ENCODE peak calls at places on chromosomes 4 and X, in eight cellular contexts. H is mucosa of descending colon, Z is fibroblast of pulmonary artery, O is left lung, X is astrocyte of the spinal cord, J is HCT116, Y is HepG2, A is fibroblast of mammary gland. Q is an unnamed sample.
A peak's percentile ranks its signal among the peaks of the same experiment; 100 is the strongest.

GRCh38 chr4:101790521-101791188 is at the start of gene BANK1:
- DNase-seq in A (no peak), Z (peak; percentile 31), H (peak; percentile 63), Y (peak; percentile 1), O (peak; percentile 92), X (peak; percentile 27), J (peak; percentile 57), Q (no peak)

GRCh38 chrX:130594453-130594916 is 192.7 kb downstream of the RBMX2 start:
- DNase-seq in H (no peak), A (no peak), J (no peak), Y (no peak), O (no peak), Z (no peak), X (no peak), Q (no peak)

GRCh38 chr4:7514789-7515188 is 80.1 kb upstream of the PSAPL1 start:
- DNase-seq in H (no peak), J (no peak), Y (peak; percentile 21), X (no peak), A (no peak), Z (no peak), O (no peak), Q (no peak)

GRCh38 chr4:141131738-141132688 is 1.3 kb downstream of the RNF150 start:
- DNase-seq in H (peak; percentile 24), Z (no peak), X (peak; percentile 33), A (no peak), O (peak; percentile 75), J (no peak), Y (no peak), Q (no peak)

GRCh38 chrX:110532527-110532926 is 173.9 kb downstream of the RTL9 start:
- DNase-seq in H (no peak), A (peak; percentile 31), J (no peak), Z (no peak), O (no peak), X (no peak), Y (no peak), Q (no peak)

GRCh38 chr4:25031077-25031606 is 396 bp upstream of the LGI2 start:
- DNase-seq in X (peak; percentile 18), J (no peak), O (no peak), Y (no peak), H (no peak), Z (peak; percentile 30), A (peak; percentile 40), Q (no peak)

GRCh38 chr4:128461300-128462103 is 173.9 kb upstream of the PGRMC2 start:
- DNase-seq in O (no peak), Z (peak; percentile 87), A (peak; percentile 93), J (no peak), X (peak; percentile 91), Y (no peak), H (no peak), Q (peak; percentile 46)

GRCh38 chr4:11355224-11355623 is 73.5 kb downstream of the HS3ST1 start:
- DNase-seq in Z (no peak), J (no peak), X (no peak), H (no peak), O (no peak), Y (no peak), A (no peak), Q (no peak)

GRCh38 chr4:87405421-87405820 is 14.4 kb upstream of the HSD17B11 start:
- DNase-seq in H (no peak), J (no peak), Z (no peak), Y (no peak), O (no peak), A (no peak), X (no peak), Q (no peak)

GRCh38 chr4:155961575-155961974 is 7.9 kb upstream of the CTSO start:
- DNase-seq in Z (no peak), H (no peak), Y (no peak), J (no peak), A (no peak), X (no peak), O (no peak), Q (no peak)

GRCh38 chr4:16860506-16860905 is 37.9 kb downstream of the LDB2 start:
- DNase-seq in X (peak; percentile 94), A (peak; percentile 93), Y (no peak), Z (peak; percentile 93), O (no peak), H (no peak), J (no peak), Q (peak; percentile 56)

GRCh38 chr4:71355045-71355444 is 16.2 kb downstream of the SLC4A4 start:
- DNase-seq in H (no peak), X (no peak), A (no peak), Z (no peak), O (no peak), Y (no peak), J (no peak), Q (no peak)

GRCh38 chr4:125518281-125518680 is 203.5 kb downstream of the FAT4 start:
- DNase-seq in Y (no peak), X (no peak), J (no peak), H (no peak), O (no peak), Z (no peak), A (no peak), Q (no peak)

GRCh38 chr4:181659202-181659601 is 584.0 kb upstream of the TENM3 start:
- DNase-seq in A (peak; percentile 81), Y (no peak), X (peak; percentile 62), J (no peak), O (no peak), Z (peak; percentile 55), H (no peak), Q (no peak)

GRCh38 chrX:30196322-30196721 is 19.0 kb upstream of the MAGEB2 start:
- DNase-seq in O (no peak), Z (peak; percentile 3), H (no peak), Y (no peak), X (peak; percentile 8), A (no peak), J (peak; percentile 7), Q (no peak)

GRCh38 chrX:3697220-3697684 is 16.2 kb downstream of the PRKX start:
- DNase-seq in A (no peak), J (no peak), H (no peak), Z (no peak), X (no peak), Y (no peak), O (no peak), Q (no peak)

DNA sequence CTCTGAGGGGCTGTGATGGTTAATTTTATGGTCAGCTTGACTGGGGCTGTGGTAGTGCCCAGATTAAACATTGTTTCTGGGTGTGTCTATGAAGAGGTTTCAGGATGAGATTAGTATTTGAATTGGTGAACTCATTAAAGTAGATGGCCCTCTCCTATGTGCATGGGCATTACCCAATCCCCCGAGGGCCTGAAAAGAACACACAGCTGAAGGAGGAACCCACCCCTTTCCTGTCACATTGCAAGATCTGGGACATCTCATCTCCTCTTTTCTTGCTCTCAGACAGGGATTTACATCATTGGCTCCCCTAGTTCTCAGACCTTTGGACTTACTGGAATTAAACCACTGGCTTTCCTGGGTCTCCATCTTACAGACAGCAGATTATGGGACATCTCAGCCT is 29.4 kb upstream of the NDP start:
- DNase-seq in X (no peak), A (peak; percentile 8), J (no peak), Y (no peak), O (no peak), Z (no peak), H (no peak), Q (no peak)
- H3K4me3 ChIP-seq in X (no peak overlapping the region), A (no peak overlapping the region), J (no peak overlapping the region), Y (no peak overlapping the region), O (no peak overlapping the region), Z (no peak overlapping the region), H (no peak overlapping the region), Q (no peak overlapping the region)

GRCh38 chrX:84340981-84341380 is 153.0 kb upstream of the RPS6KA6 start:
- DNase-seq in X (peak; percentile 39), J (no peak), O (no peak), Z (no peak), A (peak; percentile 70), H (no peak), Y (no peak), Q (no peak)

GRCh38 chrX:84336646-84337045 is 148.6 kb upstream of the RPS6KA6 start:
- DNase-seq in A (no peak), X (no peak), O (no peak), Z (peak; percentile 9), H (no peak), Y (no peak), J (no peak), Q (no peak)

GRCh38 chrX:84339507-84340364 is 151.7 kb upstream of the RPS6KA6 start:
- DNase-seq in O (no peak), Y (peak; percentile 0), H (no peak), X (peak; percentile 22), J (no peak), A (peak; percentile 49), Z (peak; percentile 34), Q (no peak)
- TF ChIP-seq CTCF in O (peak; percentile 53), Y (peak; percentile 5), H (no peak), X (peak; percentile 53), J (peak; percentile 35), A (peak; percentile 68), Z (peak; percentile 52), Q (peak; percentile 39)

DNA sequence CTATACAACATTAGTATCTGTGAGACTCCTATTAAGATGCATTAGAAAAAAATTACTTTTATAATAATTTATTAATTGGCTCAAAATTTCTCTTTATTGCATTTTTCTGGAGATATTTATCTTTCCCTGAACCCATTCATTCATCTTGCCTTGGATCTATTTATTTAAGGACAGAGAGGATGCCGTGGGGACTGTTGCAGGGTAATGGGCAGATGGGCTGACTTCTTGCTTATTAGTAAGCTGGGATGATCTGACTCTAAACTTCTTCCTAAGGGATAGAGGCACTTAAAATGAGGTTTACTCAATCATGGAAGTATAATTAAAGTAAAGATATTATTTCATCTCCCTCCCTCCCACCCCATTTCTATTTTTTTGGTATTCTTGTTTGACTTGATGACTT is 18.2 kb upstream of the ANK2 start:
- DNase-seq in A (no peak), H (no peak), Y (no peak), Z (no peak), J (no peak), O (no peak), X (no peak), Q (no peak)
- H3K4me3 ChIP-seq in A (no peak overlapping the region), H (no peak overlapping the region), Y (no peak overlapping the region), Z (no peak overlapping the region), J (no peak overlapping the region), O (no peak overlapping the region), X (no peak overlapping the region), Q (no peak overlapping the region)

GRCh38 chrX:131812847-131813825 is 210.0 kb upstream of the STK26 start:
- DNase-seq in H (no peak), X (peak; percentile 85), Y (no peak), Z (no peak), J (no peak), O (no peak), A (peak; percentile 77), Q (no peak)
- TF ChIP-seq CTCF in H (no peak), X (peak; percentile 41), Y (no peak), Z (no peak), J (no peak), O (peak; percentile 19), A (peak; percentile 35), Q (no peak)

Q was measured in HFF-Myc.